ENCODE peak calls at places on chromosome 13, in four cellular contexts. N is RKO, W is mesenteric fat pad, T is left colon. Y is an unnamed sample.
A peak's percentile ranks its signal among the peaks of the same experiment; 100 is the strongest.

GRCh38 chr13:52428295-52428694 is 22.1 kb downstream of the VPS36 start:
- DNase-seq in W (no peak), T (no peak), N (no peak), Y (no peak)

GRCh38 chr13:44819245-44819644 is 170.0 kb downstream of the NUFIP1 start:
- DNase-seq in T (no peak), N (peak; percentile 82), W (no peak), Y (no peak)

GRCh38 chr13:23921451-23921888 is 24.2 kb upstream of the C1QTNF9B start:
- DNase-seq in T (no peak), W (no peak), N (peak; percentile 25), Y (no peak)

GRCh38 chr13:21420706-21421105 is 38.4 kb downstream of the ZDHHC20 start:
- DNase-seq in N (peak; percentile 6), T (no peak), W (no peak), Y (no peak)

GRCh38 chr13:79435549-79435948 is 29.5 kb upstream of the RBM26 start:
- DNase-seq in W (no peak), N (no peak), T (no peak), Y (no peak)

GRCh38 chr13:45331123-45331619 is 9.8 kb downstream of the TPT1 start:
- DNase-seq in W (no peak), N (no peak), T (no peak), Y (no peak)

GRCh38 chr13:26707122-26708006 is 53.2 kb downstream of the GPR12 start:
- DNase-seq in W (peak; percentile 82), N (peak; percentile 64), T (no peak), Y (peak; percentile 46)

GRCh38 chr13:43663474-43664090 is 123.2 kb downstream of the ENOX1 start:
- DNase-seq in W (no peak), T (no peak), N (no peak), Y (no peak)

GRCh38 chr13:99768986-99769385 is 202.6 kb downstream of the ZIC5 start:
- DNase-seq in N (no peak), W (no peak), T (no peak), Y (no peak)

GRCh38 chr13:93709511-93710244 is 483.1 kb downstream of the GPC6 start:
- DNase-seq in N (no peak), W (no peak), T (no peak), Y (no peak)

GRCh38 chr13:79837741-79838450 is 356.9 kb downstream of the NDFIP2 start:
- DNase-seq in N (peak; percentile 58), T (no peak), W (no peak), Y (no peak)

GRCh38 chr13:112114391-112114790 is 47.4 kb downstream of the SOX1 start:
- DNase-seq in T (no peak), N (no peak), W (peak; percentile 84), Y (no peak)

GRCh38 chr13:113448885-113449692 is 4.2 kb downstream of the ADPRHL1 start:
- DNase-seq in T (peak; percentile 89), N (peak; percentile 97), W (peak; percentile 85), Y (peak; percentile 72)

GRCh38 chr13:42047561-42048322 is 706 bp upstream of the DGKH start:
- DNase-seq in T (peak; percentile 68), N (peak; percentile 79), W (no peak), Y (no peak)

Y was measured in CD8-positive, alpha-beta memory T cell.